ENCODE peak calls at places on chromosomes 3 and 15, in eight cellular contexts. W, K, T, E, F, U, J and L are unnamed samples.

GRCh38 chr3:22612927-22613326 is 590.2 kb upstream of the UBE2E2 start:
- DNase-seq in W (no peak), K (no peak), E (no peak), J (no peak), U (no peak), T (no peak), F (no peak), L (no peak)

GRCh38 chr15:73753250-73754130 is at the start of gene INSYN1:
- DNase-seq in U (no peak), J (peak), T (no peak), W (peak), F (peak), K (no peak), E (peak), L (no peak)

GRCh38 chr3:100254168-100254777 is 6.5 kb upstream of the TBC1D23 start:
- DNase-seq in K (peak), F (peak), J (peak), U (peak), E (peak), T (no peak), W (peak), L (no peak)

GRCh38 chr15:63013052-63013808 is 29.3 kb upstream of the TPM1 start:
- DNase-seq in W (no peak), E (no peak), J (no peak), T (no peak), K (no peak), U (no peak), F (peak), L (no peak)

GRCh38 chr15:71800835-71801745 is 9.3 kb upstream of the NR2E3 start:
- DNase-seq in T (no peak), E (peak), W (peak), F (peak), K (peak), U (peak), J (peak), L (no peak)

GRCh38 chr3:79822076-79822475 is 54.3 kb upstream of the ROBO1 start:
- DNase-seq in J (no peak), W (no peak), E (no peak), U (no peak), K (no peak), F (no peak), T (no peak), L (no peak)

GRCh38 chr3:105495021-105495420 is 128.3 kb downstream of the ALCAM start:
- DNase-seq in F (peak), J (no peak), K (no peak), E (no peak), W (no peak), T (no peak), U (no peak), L (no peak)

GRCh38 chr3:79113821-79114220 is 654.0 kb downstream of the ROBO1 start:
- DNase-seq in K (no peak), E (no peak), J (no peak), U (no peak), W (no peak), F (no peak), T (no peak), L (no peak)

GRCh38 chr3:144403040-144403457 is 431.4 kb downstream of the DIPK2A start:
- DNase-seq in E (no peak), T (no peak), J (no peak), W (no peak), K (no peak), U (no peak), F (no peak), L (no peak)

GRCh38 chr3:113117511-113118302 is 93.7 kb upstream of the BOC start:
- DNase-seq in T (no peak), F (peak), W (no peak), J (no peak), K (no peak), E (no peak), U (no peak), L (no peak)

GRCh38 chr3:120608506-120608905 is 12.4 kb downstream of the NDUFB4 start:
- DNase-seq in W (no peak), E (no peak), J (no peak), K (no peak), T (no peak), F (no peak), U (no peak), L (no peak)

GRCh38 chr3:127851899-127852298 is 29.6 kb upstream of the MGLL start:
- DNase-seq in E (peak), T (no peak), F (no peak), K (no peak), J (no peak), W (no peak), U (no peak), L (no peak)

GRCh38 chr15:92629276-92629974 is 26.1 kb downstream of the FAM174B start:
- DNase-seq in F (no peak), W (no peak), K (peak), U (no peak), E (no peak), J (no peak), T (no peak), L (no peak)

GRCh38 chr3:15616053-15616452 is 14.5 kb downstream of the BTD start:
- DNase-seq in T (no peak), K (no peak), W (no peak), E (no peak), U (no peak), F (peak), J (no peak), L (no peak)

GRCh38 chr3:66485291-66485968 is 15.4 kb downstream of the LRIG1 start:
- DNase-seq in J (no peak), W (no peak), T (no peak), K (no peak), F (peak), E (no peak), U (no peak), L (no peak)

GRCh38 chr3:179069762-179070390 is 1.7 kb downstream of the ZMAT3 start:
- DNase-seq in E (no peak), T (no peak), K (no peak), J (no peak), F (peak), U (no peak), W (no peak), L (no peak)

GRCh38 chr15:31467361-31467760 is 140.7 kb downstream of the KLF13 start:
- DNase-seq in J (no peak), T (no peak), F (no peak), U (no peak), W (no peak), K (no peak), E (no peak), L (no peak)

GRCh38 chr15:69163124-69163669 is 2.8 kb downstream of the GLCE start:
- DNase-seq in F (no peak), J (no peak), K (no peak), T (no peak), U (no peak), W (no peak), E (no peak), L (no peak)

GRCh38 chr3:189222927-189223706 is 51.3 kb downstream of the TPRG1 start:
- DNase-seq in E (no peak), F (no peak), K (no peak), U (no peak), W (no peak), T (no peak), J (no peak), L (no peak)